ENCODE peak calls at places on chromosomes 12 and 14, in four cellular contexts. S is tibial artery, N is lower lobe of right lung, E is NCI-H345. O is an unnamed sample.
A peak's percentile ranks its signal among the peaks of the same experiment; 100 is the strongest.

GRCh38 chr12:124188561-124189405 is 106.1 kb upstream of the RFLNA start:
- DNase-seq in E (peak; percentile 79), S (no peak), N (no peak), O (no peak)

GRCh38 chr12:13095266-13095995 is 8.0 kb downstream of the GSG1 start:
- DNase-seq in N (no peak), E (no peak), S (no peak), O (no peak)

GRCh38 chr14:61322011-61322798 is 826 bp downstream of the PRKCH start:
- DNase-seq in S (no peak), E (no peak), N (peak; percentile 81), O (peak; percentile 83)

GRCh38 chr12:68855771-68856170 is 47.8 kb downstream of the MDM2 start:
- DNase-seq in S (no peak), E (no peak), N (no peak), O (no peak)

GRCh38 chr14:37595809-37596595 is 573 bp downstream of the TTC6 start:
- DNase-seq in N (peak; percentile 86), S (no peak), E (peak; percentile 97), O (peak; percentile 90)

GRCh38 chr14:70640938-70641547 is 673 bp upstream of the TTC9 start:
- DNase-seq in E (peak; percentile 58), S (no peak), N (peak; percentile 65), O (peak; percentile 66)

GRCh38 chr12:62192486-62193250 is 67.5 kb upstream of the USP15 start:
- DNase-seq in N (peak; percentile 54), S (peak; percentile 46), E (peak; percentile 83), O (peak; percentile 34)

GRCh38 chr14:34099630-34100029 is 148.8 kb upstream of the EGLN3 start:
- DNase-seq in E (no peak), S (no peak), N (no peak), O (no peak)

GRCh38 chr14:21070610-21071224 is 613 bp downstream of the ARHGEF40 start:
- DNase-seq in S (peak; percentile 62), E (peak; percentile 71), N (no peak), O (peak; percentile 81)